ENCODE peak calls at places on chromosomes 5 and 9, in ten cellular contexts. One of them, this sample, is unnamed.
A peak's percentile ranks its signal among the peaks of the same experiment; 100 is the strongest.

GRCh38 chr9:114836769-114837168 is 30.9 kb upstream of the TNFSF15 start:
- DNase-seq in brain microvascular endothelial cell: no peak
- DNase-seq in iPS-NIHi11: no peak
- DNase-seq in amygdala: no peak
- DNase-seq in GM04503: no peak
- DNase-seq in stimulated activated CD4-positive, alpha-beta T cell treated with anti-CD3 and anti-CD28 coated beads, Interleukin-15, amount 100 ng/mL, for 24 hours: peak; percentile 39
- DNase-seq in RWPE1: no peak
- DNase-seq in ovary: no peak
- DNase-seq in Calu3: no peak
- DNase-seq in ELR: peak; percentile 46
- DNase-seq in this sample: no peak

GRCh38 chr9:120869360-120869687 is 7.7 kb downstream of the PHF19 start:
- DNase-seq in Calu3: no peak
- DNase-seq in brain microvascular endothelial cell: no peak
- DNase-seq in stimulated activated CD4-positive, alpha-beta T cell treated with anti-CD3 and anti-CD28 coated beads, Interleukin-15, amount 100 ng/mL, for 24 hours: no peak
- DNase-seq in iPS-NIHi11: no peak
- DNase-seq in ELR: no peak
- DNase-seq in ovary: no peak
- DNase-seq in amygdala: no peak
- DNase-seq in RWPE1: no peak
- DNase-seq in GM04503: no peak
- DNase-seq in this sample: no peak

GRCh38 chr9:70399141-70399540 is 15.3 kb downstream of the KLF9 start:
- DNase-seq in ovary: no peak
- DNase-seq in RWPE1: no peak
- DNase-seq in iPS-NIHi11: no peak
- DNase-seq in Calu3: no peak
- DNase-seq in ELR: no peak
- DNase-seq in GM04503: no peak
- DNase-seq in stimulated activated CD4-positive, alpha-beta T cell treated with anti-CD3 and anti-CD28 coated beads, Interleukin-15, amount 100 ng/mL, for 24 hours: no peak
- DNase-seq in amygdala: no peak
- DNase-seq in brain microvascular endothelial cell: no peak
- DNase-seq in this sample: no peak

GRCh38 chr9:26604076-26604662 is 288.4 kb downstream of the CAAP1 start:
- DNase-seq in stimulated activated CD4-positive, alpha-beta T cell treated with anti-CD3 and anti-CD28 coated beads, Interleukin-15, amount 100 ng/mL, for 24 hours: no peak
- DNase-seq in iPS-NIHi11: no peak
- DNase-seq in GM04503: no peak
- DNase-seq in RWPE1: no peak
- DNase-seq in ELR: no peak
- DNase-seq in amygdala: no peak
- DNase-seq in Calu3: no peak
- DNase-seq in brain microvascular endothelial cell: no peak
- DNase-seq in ovary: no peak
- DNase-seq in this sample: no peak

GRCh38 chr5:25119654-25120053 is 474.9 kb upstream of the CDH10 start:
- DNase-seq in ovary: no peak
- DNase-seq in ELR: peak; percentile 23
- DNase-seq in amygdala: no peak
- DNase-seq in iPS-NIHi11: peak; percentile 33
- DNase-seq in RWPE1: peak; percentile 39
- DNase-seq in brain microvascular endothelial cell: no peak
- DNase-seq in GM04503: no peak
- DNase-seq in Calu3: no peak
- DNase-seq in stimulated activated CD4-positive, alpha-beta T cell treated with anti-CD3 and anti-CD28 coated beads, Interleukin-15, amount 100 ng/mL, for 24 hours: no peak
- DNase-seq in this sample: no peak

GRCh38 chr5:132076202-132076830 is 2.7 kb downstream of the CSF2 start:
- DNase-seq in iPS-NIHi11: no peak
- DNase-seq in ovary: no peak
- DNase-seq in Calu3: no peak
- DNase-seq in GM04503: no peak
- DNase-seq in stimulated activated CD4-positive, alpha-beta T cell treated with anti-CD3 and anti-CD28 coated beads, Interleukin-15, amount 100 ng/mL, for 24 hours: no peak
- DNase-seq in brain microvascular endothelial cell: no peak
- DNase-seq in RWPE1: no peak
- DNase-seq in amygdala: no peak
- DNase-seq in ELR: no peak
- DNase-seq in this sample: no peak

GRCh38 chr9:127154390-127155191 is 32.2 kb upstream of the ANGPTL2 start:
- DNase-seq in amygdala: peak; percentile 40
- DNase-seq in stimulated activated CD4-positive, alpha-beta T cell treated with anti-CD3 and anti-CD28 coated beads, Interleukin-15, amount 100 ng/mL, for 24 hours: peak; percentile 38
- DNase-seq in ELR: peak; percentile 26
- DNase-seq in Calu3: no peak
- DNase-seq in RWPE1: no peak
- DNase-seq in iPS-NIHi11: no peak
- DNase-seq in GM04503: peak; percentile 70
- DNase-seq in ovary: peak; percentile 48
- DNase-seq in brain microvascular endothelial cell: peak; percentile 68
- DNase-seq in this sample: peak; percentile 30

GRCh38 chr5:110865400-110866094 is 126.7 kb downstream of the SLC25A46 start:
- DNase-seq in RWPE1: peak; percentile 36
- DNase-seq in Calu3: peak; percentile 63
- DNase-seq in brain microvascular endothelial cell: peak; percentile 48
- DNase-seq in GM04503: no peak
- DNase-seq in amygdala: no peak
- DNase-seq in stimulated activated CD4-positive, alpha-beta T cell treated with anti-CD3 and anti-CD28 coated beads, Interleukin-15, amount 100 ng/mL, for 24 hours: peak; percentile 21
- DNase-seq in iPS-NIHi11: peak; percentile 76
- DNase-seq in ELR: peak; percentile 52
- DNase-seq in ovary: no peak
- DNase-seq in this sample: peak; percentile 91

GRCh38 chr5:41112486-41113455 is 41.6 kb upstream of the MROH2B start:
- DNase-seq in GM04503: no peak
- DNase-seq in stimulated activated CD4-positive, alpha-beta T cell treated with anti-CD3 and anti-CD28 coated beads, Interleukin-15, amount 100 ng/mL, for 24 hours: no peak
- DNase-seq in Calu3: no peak
- DNase-seq in iPS-NIHi11: no peak
- DNase-seq in ovary: no peak
- DNase-seq in brain microvascular endothelial cell: no peak
- DNase-seq in RWPE1: no peak
- DNase-seq in ELR: peak; percentile 21
- DNase-seq in amygdala: no peak
- DNase-seq in this sample: no peak

GRCh38 chr5:7392401-7393024 is 3.4 kb upstream of the ADCY2 start:
- DNase-seq in iPS-NIHi11: peak; percentile 29
- DNase-seq in ovary: peak; percentile 33
- DNase-seq in amygdala: no peak
- DNase-seq in GM04503: peak; percentile 3
- DNase-seq in Calu3: peak; percentile 18
- DNase-seq in RWPE1: no peak
- DNase-seq in stimulated activated CD4-positive, alpha-beta T cell treated with anti-CD3 and anti-CD28 coated beads, Interleukin-15, amount 100 ng/mL, for 24 hours: no peak
- DNase-seq in ELR: no peak
- DNase-seq in brain microvascular endothelial cell: no peak
- DNase-seq in this sample: peak; percentile 86

GRCh38 chr5:139457653-139458306 is 4.8 kb downstream of the ECSCR start:
- DNase-seq in ELR: no peak
- DNase-seq in amygdala: no peak
- DNase-seq in RWPE1: no peak
- DNase-seq in iPS-NIHi11: no peak
- DNase-seq in GM04503: no peak
- DNase-seq in brain microvascular endothelial cell: no peak
- DNase-seq in stimulated activated CD4-positive, alpha-beta T cell treated with anti-CD3 and anti-CD28 coated beads, Interleukin-15, amount 100 ng/mL, for 24 hours: no peak
- DNase-seq in ovary: no peak
- DNase-seq in Calu3: no peak
- DNase-seq in this sample: no peak

GRCh38 chr5:67154518-67155206 is 41.9 kb downstream of the CD180 start:
- DNase-seq in iPS-NIHi11: no peak
- DNase-seq in ovary: no peak
- DNase-seq in ELR: no peak
- DNase-seq in amygdala: no peak
- DNase-seq in stimulated activated CD4-positive, alpha-beta T cell treated with anti-CD3 and anti-CD28 coated beads, Interleukin-15, amount 100 ng/mL, for 24 hours: no peak
- DNase-seq in GM04503: no peak
- DNase-seq in Calu3: no peak
- DNase-seq in RWPE1: no peak
- DNase-seq in brain microvascular endothelial cell: no peak
- DNase-seq in this sample: no peak

GRCh38 chr9:134493471-134494272 is 147.9 kb upstream of the COL5A1 start:
- DNase-seq in stimulated activated CD4-positive, alpha-beta T cell treated with anti-CD3 and anti-CD28 coated beads, Interleukin-15, amount 100 ng/mL, for 24 hours: no peak
- DNase-seq in ELR: no peak
- DNase-seq in GM04503: no peak
- DNase-seq in RWPE1: no peak
- DNase-seq in brain microvascular endothelial cell: no peak
- DNase-seq in amygdala: no peak
- DNase-seq in iPS-NIHi11: no peak
- DNase-seq in Calu3: no peak
- DNase-seq in ovary: no peak
- DNase-seq in this sample: no peak

GRCh38 chr9:136050706-136051567 is 44.2 kb downstream of the NACC2 start:
- DNase-seq in ELR: no peak
- DNase-seq in GM04503: no peak
- DNase-seq in ovary: no peak
- DNase-seq in stimulated activated CD4-positive, alpha-beta T cell treated with anti-CD3 and anti-CD28 coated beads, Interleukin-15, amount 100 ng/mL, for 24 hours: no peak
- DNase-seq in Calu3: no peak
- DNase-seq in brain microvascular endothelial cell: no peak
- DNase-seq in amygdala: peak; percentile 47
- DNase-seq in RWPE1: peak; percentile 67
- DNase-seq in iPS-NIHi11: no peak
- DNase-seq in this sample: peak; percentile 73

GRCh38 chr5:135010502-135011354 is 23.3 kb downstream of the PITX1 start:
- DNase-seq in brain microvascular endothelial cell: no peak
- DNase-seq in ovary: no peak
- DNase-seq in stimulated activated CD4-positive, alpha-beta T cell treated with anti-CD3 and anti-CD28 coated beads, Interleukin-15, amount 100 ng/mL, for 24 hours: no peak
- DNase-seq in ELR: peak; percentile 34
- DNase-seq in Calu3: peak; percentile 30
- DNase-seq in iPS-NIHi11: peak; percentile 8
- DNase-seq in amygdala: no peak
- DNase-seq in GM04503: no peak
- DNase-seq in RWPE1: no peak
- DNase-seq in this sample: peak; percentile 13

GRCh38 chr9:14993061-14993800 is 83.0 kb upstream of the FREM1 start:
- DNase-seq in brain microvascular endothelial cell: peak; percentile 85
- DNase-seq in amygdala: peak; percentile 66
- DNase-seq in ELR: peak; percentile 29
- DNase-seq in GM04503: no peak
- DNase-seq in stimulated activated CD4-positive, alpha-beta T cell treated with anti-CD3 and anti-CD28 coated beads, Interleukin-15, amount 100 ng/mL, for 24 hours: peak; percentile 81
- DNase-seq in iPS-NIHi11: peak; percentile 83
- DNase-seq in Calu3: no peak
- DNase-seq in ovary: peak; percentile 86
- DNase-seq in RWPE1: peak; percentile 49
- DNase-seq in this sample: peak; percentile 98

GRCh38 chr9:114238919-114239879 is 83.7 kb upstream of the ORM1 start:
- DNase-seq in brain microvascular endothelial cell: peak; percentile 66
- DNase-seq in iPS-NIHi11: peak; percentile 78
- DNase-seq in RWPE1: peak; percentile 58
- DNase-seq in ovary: no peak
- DNase-seq in amygdala: no peak
- DNase-seq in GM04503: no peak
- DNase-seq in Calu3: no peak
- DNase-seq in ELR: peak; percentile 47
- DNase-seq in stimulated activated CD4-positive, alpha-beta T cell treated with anti-CD3 and anti-CD28 coated beads, Interleukin-15, amount 100 ng/mL, for 24 hours: peak; percentile 4
- DNase-seq in this sample: peak; percentile 84

GRCh38 chr5:149317281-149318048 is 27.8 kb upstream of the GRPEL2 start:
- DNase-seq in brain microvascular endothelial cell: peak; percentile 28
- DNase-seq in ovary: peak; percentile 51
- DNase-seq in Calu3: peak; percentile 44
- DNase-seq in iPS-NIHi11: peak; percentile 62
- DNase-seq in ELR: peak; percentile 60
- DNase-seq in RWPE1: peak; percentile 75
- DNase-seq in amygdala: peak; percentile 5
- DNase-seq in GM04503: no peak
- DNase-seq in stimulated activated CD4-positive, alpha-beta T cell treated with anti-CD3 and anti-CD28 coated beads, Interleukin-15, amount 100 ng/mL, for 24 hours: peak; percentile 33
- DNase-seq in this sample: peak; percentile 67

GRCh38 chr9:136364369-136364748 is 815 bp upstream of the DNLZ start:
- DNase-seq in iPS-NIHi11: no peak
- DNase-seq in stimulated activated CD4-positive, alpha-beta T cell treated with anti-CD3 and anti-CD28 coated beads, Interleukin-15, amount 100 ng/mL, for 24 hours: no peak
- DNase-seq in RWPE1: no peak
- DNase-seq in GM04503: no peak
- DNase-seq in ELR: no peak
- DNase-seq in amygdala: no peak
- DNase-seq in ovary: no peak
- DNase-seq in brain microvascular endothelial cell: no peak
- DNase-seq in Calu3: no peak
- DNase-seq in this sample: no peak

GRCh38 chr9:95644377-95644776 is 127.6 kb upstream of the PTCH1 start:
- DNase-seq in Calu3: no peak
- DNase-seq in brain microvascular endothelial cell: peak; percentile 22
- DNase-seq in GM04503: no peak
- DNase-seq in stimulated activated CD4-positive, alpha-beta T cell treated with anti-CD3 and anti-CD28 coated beads, Interleukin-15, amount 100 ng/mL, for 24 hours: no peak
- DNase-seq in ELR: no peak
- DNase-seq in ovary: no peak
- DNase-seq in amygdala: no peak
- DNase-seq in iPS-NIHi11: no peak
- DNase-seq in RWPE1: no peak
- DNase-seq in this sample: no peak

GRCh38 chr5:115656404-115656803 is 30.6 kb upstream of the TMED7 start:
- DNase-seq in ELR: no peak
- DNase-seq in iPS-NIHi11: no peak
- DNase-seq in stimulated activated CD4-positive, alpha-beta T cell treated with anti-CD3 and anti-CD28 coated beads, Interleukin-15, amount 100 ng/mL, for 24 hours: no peak
- DNase-seq in Calu3: no peak
- DNase-seq in amygdala: no peak
- DNase-seq in GM04503: no peak
- DNase-seq in RWPE1: no peak
- DNase-seq in ovary: no peak
- DNase-seq in brain microvascular endothelial cell: no peak
- DNase-seq in this sample: no peak

GRCh38 chr5:171865431-171865830 is 79.8 kb downstream of the SMIM23 start:
- DNase-seq in Calu3: no peak
- DNase-seq in amygdala: no peak
- DNase-seq in brain microvascular endothelial cell: no peak
- DNase-seq in stimulated activated CD4-positive, alpha-beta T cell treated with anti-CD3 and anti-CD28 coated beads, Interleukin-15, amount 100 ng/mL, for 24 hours: no peak
- DNase-seq in iPS-NIHi11: no peak
- DNase-seq in GM04503: no peak
- DNase-seq in RWPE1: no peak
- DNase-seq in ELR: no peak
- DNase-seq in ovary: no peak
- DNase-seq in this sample: no peak

GRCh38 chr9:17229945-17230560 is 95.2 kb downstream of the CNTLN start:
- DNase-seq in RWPE1: no peak
- DNase-seq in ovary: no peak
- DNase-seq in ELR: no peak
- DNase-seq in GM04503: no peak
- DNase-seq in amygdala: no peak
- DNase-seq in brain microvascular endothelial cell: no peak
- DNase-seq in Calu3: peak; percentile 20
- DNase-seq in stimulated activated CD4-positive, alpha-beta T cell treated with anti-CD3 and anti-CD28 coated beads, Interleukin-15, amount 100 ng/mL, for 24 hours: no peak
- DNase-seq in iPS-NIHi11: no peak
- DNase-seq in this sample: no peak

GRCh38 chr9:100221538-100221937 is 122.5 kb downstream of the INVS start:
- DNase-seq in RWPE1: no peak
- DNase-seq in iPS-NIHi11: no peak
- DNase-seq in ovary: no peak
- DNase-seq in GM04503: no peak
- DNase-seq in ELR: no peak
- DNase-seq in brain microvascular endothelial cell: no peak
- DNase-seq in amygdala: no peak
- DNase-seq in Calu3: no peak
- DNase-seq in stimulated activated CD4-positive, alpha-beta T cell treated with anti-CD3 and anti-CD28 coated beads, Interleukin-15, amount 100 ng/mL, for 24 hours: no peak
- DNase-seq in this sample: no peak

GRCh38 chr5:79672392-79672791 is 17.2 kb upstream of the CMYA5 start:
- DNase-seq in ovary: no peak
- DNase-seq in brain microvascular endothelial cell: no peak
- DNase-seq in GM04503: no peak
- DNase-seq in stimulated activated CD4-positive, alpha-beta T cell treated with anti-CD3 and anti-CD28 coated beads, Interleukin-15, amount 100 ng/mL, for 24 hours: no peak
- DNase-seq in amygdala: no peak
- DNase-seq in ELR: no peak
- DNase-seq in iPS-NIHi11: no peak
- DNase-seq in RWPE1: no peak
- DNase-seq in Calu3: no peak
- DNase-seq in this sample: no peak

GRCh38 chr9:841371-842209 is at the start of gene DMRT1:
- DNase-seq in ELR: no peak
- DNase-seq in Calu3: no peak
- DNase-seq in stimulated activated CD4-positive, alpha-beta T cell treated with anti-CD3 and anti-CD28 coated beads, Interleukin-15, amount 100 ng/mL, for 24 hours: peak; percentile 10
- DNase-seq in brain microvascular endothelial cell: no peak
- DNase-seq in ovary: no peak
- DNase-seq in iPS-NIHi11: peak; percentile 68
- DNase-seq in RWPE1: no peak
- DNase-seq in GM04503: no peak
- DNase-seq in amygdala: no peak
- DNase-seq in this sample: peak; percentile 78

GRCh38 chr9:33813712-33814641 is 3.0 kb upstream of the UBE2R2 start:
- DNase-seq in ovary: no peak
- DNase-seq in GM04503: peak; percentile 78
- DNase-seq in amygdala: peak; percentile 25
- DNase-seq in brain microvascular endothelial cell: peak; percentile 59
- DNase-seq in iPS-NIHi11: peak; percentile 24
- DNase-seq in Calu3: peak; percentile 11
- DNase-seq in stimulated activated CD4-positive, alpha-beta T cell treated with anti-CD3 and anti-CD28 coated beads, Interleukin-15, amount 100 ng/mL, for 24 hours: no peak
- DNase-seq in ELR: peak; percentile 96
- DNase-seq in RWPE1: peak; percentile 48
- DNase-seq in this sample: no peak

GRCh38 chr5:80192507-80193241 is 63.2 kb downstream of the SERINC5 start:
- DNase-seq in amygdala: no peak
- DNase-seq in brain microvascular endothelial cell: peak; percentile 40
- DNase-seq in stimulated activated CD4-positive, alpha-beta T cell treated with anti-CD3 and anti-CD28 coated beads, Interleukin-15, amount 100 ng/mL, for 24 hours: no peak
- DNase-seq in ELR: peak; percentile 37
- DNase-seq in iPS-NIHi11: no peak
- DNase-seq in GM04503: no peak
- DNase-seq in ovary: peak; percentile 55
- DNase-seq in RWPE1: no peak
- DNase-seq in Calu3: no peak
- DNase-seq in this sample: peak; percentile 56